ENCODE peak calls at places on chromosomes 11 and 22, in seven cellular contexts. M, S, X, J, A, E and R are unnamed samples.

GRCh38 chr11:111978028-111978771 is 41.1 kb downstream of the DIXDC1 start:
- DNase-seq in A (no peak), J (peak), M (no peak), X (no peak), E (peak), S (no peak), R (peak)

GRCh38 chr22:46105494-46106278 is 44.6 kb upstream of the PPARA start:
- DNase-seq in J (no peak), S (no peak), A (no peak), X (no peak), M (no peak), E (no peak), R (no peak)

GRCh38 chr11:123570939-123571590 is 83.4 kb downstream of the SCN3B start:
- DNase-seq in X (no peak), A (no peak), E (no peak), S (no peak), M (no peak), J (no peak), R (no peak)

GRCh38 chr11:131886201-131886600 is 515.8 kb downstream of the NTM start:
- DNase-seq in S (no peak), M (no peak), X (no peak), E (no peak), J (no peak), A (no peak), R (no peak)

GRCh38 chr11:111514216-111515031 is at the start of gene HOATZ:
- DNase-seq in X (no peak), S (no peak), J (peak), E (peak), M (no peak), A (no peak), R (no peak)

GRCh38 chr11:19290356-19290755 is 49.6 kb upstream of the E2F8 start:
- DNase-seq in S (no peak), E (no peak), A (no peak), J (no peak), M (no peak), X (no peak), R (no peak)

GRCh38 chr11:127000991-127001390 is 421 bp upstream of the KIRREL3 start:
- DNase-seq in M (no peak), S (no peak), X (no peak), A (no peak), E (no peak), J (peak), R (no peak)

GRCh38 chr11:19193916-19194315 is 7.9 kb downstream of the CSRP3 start:
- DNase-seq in A (no peak), X (no peak), J (no peak), S (no peak), M (no peak), E (no peak), R (no peak)

GRCh38 chr22:29788339-29789279 is 21.4 kb downstream of the UQCR10 start:
- DNase-seq in M (no peak), S (no peak), X (no peak), E (no peak), A (no peak), J (no peak), R (no peak)